ENCODE peak calls at places on chromosomes 1 and 21, in eight cellular contexts. G is GM12865, U is HFFc6, D is amniotic epithelial cell, Q is NCI-H146, X is MM.1S, T is NCI-H69, N is HT-29. J is an unnamed sample.
A peak's percentile ranks its signal among the peaks of the same experiment; 100 is the strongest.

GRCh38 chr21:29077651-29078090 is 4.2 kb upstream of the CCT8 start:
- DNase-seq in D (peak; percentile 56), T (peak; percentile 81), N (peak; percentile 66), G (peak; percentile 77), Q (peak; percentile 62), U (no peak), X (peak; percentile 45), J (no peak)

GRCh38 chr1:192516776-192517297 is 58.7 kb upstream of the RGS1 start:
- DNase-seq in N (peak; percentile 66), G (peak; percentile 97), D (peak; percentile 87), X (peak; percentile 99), T (no peak), Q (no peak), U (no peak), J (peak; percentile 68)

GRCh38 chr1:83779565-83779964 is 219.4 kb downstream of the TTLL7 start:
- DNase-seq in Q (no peak), N (no peak), G (no peak), T (no peak), U (no peak), X (no peak), D (no peak), J (no peak)

GRCh38 chr1:8078176-8078671 is 52.1 kb upstream of the ERRFI1 start:
- DNase-seq in N (peak; percentile 48), G (no peak), Q (no peak), D (peak; percentile 96), X (no peak), U (peak; percentile 78), T (no peak), J (no peak)

GRCh38 chr1:206705187-206705586 is 20.5 kb downstream of the MAPKAPK2 start:
- DNase-seq in D (peak; percentile 75), Q (peak; percentile 96), T (peak; percentile 98), X (no peak), U (peak; percentile 73), N (no peak), G (no peak), J (no peak)

GRCh38 chr1:117821782-117822447 is 107.5 kb downstream of the GDAP2 start:
- DNase-seq in N (peak; percentile 25), Q (no peak), X (peak; percentile 8), G (no peak), T (peak; percentile 36), U (peak; percentile 92), D (peak; percentile 95), J (no peak)

GRCh38 chr1:230215049-230215448 is 148.0 kb downstream of the GALNT2 start:
- DNase-seq in X (no peak), Q (peak; percentile 10), D (peak; percentile 75), N (peak; percentile 13), U (no peak), T (peak; percentile 7), G (no peak), J (no peak)

GRCh38 chr1:25033030-25033827 is 103.2 kb upstream of the RUNX3 start:
- DNase-seq in G (peak; percentile 56), Q (no peak), T (no peak), D (no peak), U (no peak), X (no peak), N (no peak), J (no peak)

GRCh38 chr1:210144736-210145135 is 87.9 kb upstream of the SERTAD4 start:
- DNase-seq in N (no peak), U (no peak), T (no peak), X (no peak), Q (no peak), G (no peak), D (peak; percentile 19), J (no peak)

GRCh38 chr1:167454929-167455785 is 63.2 kb downstream of the CD247 start:
- DNase-seq in Q (peak; percentile 66), G (peak; percentile 73), T (peak; percentile 72), U (no peak), N (peak; percentile 11), X (peak; percentile 87), D (peak; percentile 11), J (peak; percentile 80)

GRCh38 chr1:86499987-86500593 is 31.4 kb downstream of the CLCA1 start:
- DNase-seq in D (peak; percentile 45), U (peak; percentile 66), Q (peak; percentile 71), T (peak; percentile 77), X (peak; percentile 84), G (peak; percentile 27), N (peak; percentile 39), J (no peak)